ENCODE peak calls at places on chromosomes 1 and 21, in ten cellular contexts. One of them, this sample, is unnamed.

GRCh38 chr21:46149205-46149901 is 6.0 kb downstream of the FTCD start:
- DNase-seq in stimulated activated CD8-positive, alpha-beta memory T cell treated with anti-CD3 and anti-CD28 coated beads, Interleukin-4, amount 100 ng/mL, for 1 hour: no peak
- DNase-seq in epithelial cell of esophagus: no peak
- DNase-seq in progenitor cell of endocrine pancreas: no peak
- DNase-seq in heart right ventricle: no peak
- DNase-seq in EH: no peak
- DNase-seq in ELF-1: no peak
- DNase-seq in sigmoid colon: peak
- DNase-seq in fibroblast of lung: no peak
- DNase-seq in AG08396: no peak
- DNase-seq in this sample: no peak

GRCh38 chr1:77548285-77548684 is 134.2 kb downstream of the ZZZ3 start:
- DNase-seq in AG08396: no peak
- DNase-seq in progenitor cell of endocrine pancreas: no peak
- DNase-seq in heart right ventricle: peak
- DNase-seq in ELF-1: no peak
- DNase-seq in epithelial cell of esophagus: no peak
- DNase-seq in stimulated activated CD8-positive, alpha-beta memory T cell treated with anti-CD3 and anti-CD28 coated beads, Interleukin-4, amount 100 ng/mL, for 1 hour: no peak
- DNase-seq in sigmoid colon: no peak
- DNase-seq in EH: no peak
- DNase-seq in fibroblast of lung: no peak
- DNase-seq in this sample: no peak

GRCh38 chr1:204093421-204093717 is 20.5 kb downstream of the SOX13 start:
- DNase-seq in EH: no peak
- DNase-seq in sigmoid colon: no peak
- DNase-seq in fibroblast of lung: no peak
- DNase-seq in progenitor cell of endocrine pancreas: no peak
- DNase-seq in epithelial cell of esophagus: no peak
- DNase-seq in stimulated activated CD8-positive, alpha-beta memory T cell treated with anti-CD3 and anti-CD28 coated beads, Interleukin-4, amount 100 ng/mL, for 1 hour: no peak
- DNase-seq in heart right ventricle: no peak
- DNase-seq in AG08396: no peak
- DNase-seq in ELF-1: no peak
- DNase-seq in this sample: no peak

GRCh38 chr1:93239862-93240261 is 59.3 kb downstream of the CCDC18 start:
- DNase-seq in fibroblast of lung: no peak
- DNase-seq in ELF-1: no peak
- DNase-seq in progenitor cell of endocrine pancreas: no peak
- DNase-seq in sigmoid colon: no peak
- DNase-seq in stimulated activated CD8-positive, alpha-beta memory T cell treated with anti-CD3 and anti-CD28 coated beads, Interleukin-4, amount 100 ng/mL, for 1 hour: no peak
- DNase-seq in heart right ventricle: no peak
- DNase-seq in epithelial cell of esophagus: no peak
- DNase-seq in EH: no peak
- DNase-seq in AG08396: no peak
- DNase-seq in this sample: no peak

GRCh38 chr1:78687914-78688313 is 38.3 kb downstream of the IFI44 start:
- DNase-seq in progenitor cell of endocrine pancreas: no peak
- DNase-seq in heart right ventricle: no peak
- DNase-seq in sigmoid colon: no peak
- DNase-seq in fibroblast of lung: peak
- DNase-seq in AG08396: no peak
- DNase-seq in stimulated activated CD8-positive, alpha-beta memory T cell treated with anti-CD3 and anti-CD28 coated beads, Interleukin-4, amount 100 ng/mL, for 1 hour: no peak
- DNase-seq in ELF-1: no peak
- DNase-seq in EH: peak
- DNase-seq in epithelial cell of esophagus: peak
- DNase-seq in this sample: no peak

GRCh38 chr21:16072692-16073091 is 342.9 kb downstream of the USP25 start:
- DNase-seq in EH: peak
- DNase-seq in progenitor cell of endocrine pancreas: no peak
- DNase-seq in epithelial cell of esophagus: no peak
- DNase-seq in stimulated activated CD8-positive, alpha-beta memory T cell treated with anti-CD3 and anti-CD28 coated beads, Interleukin-4, amount 100 ng/mL, for 1 hour: no peak
- DNase-seq in ELF-1: no peak
- DNase-seq in fibroblast of lung: peak
- DNase-seq in sigmoid colon: peak
- DNase-seq in heart right ventricle: no peak
- DNase-seq in AG08396: no peak
- DNase-seq in this sample: no peak

GRCh38 chr1:63651110-63651776 is 58.0 kb downstream of the PGM1 start:
- DNase-seq in stimulated activated CD8-positive, alpha-beta memory T cell treated with anti-CD3 and anti-CD28 coated beads, Interleukin-4, amount 100 ng/mL, for 1 hour: peak
- DNase-seq in AG08396: no peak
- DNase-seq in fibroblast of lung: peak
- DNase-seq in progenitor cell of endocrine pancreas: no peak
- DNase-seq in heart right ventricle: no peak
- DNase-seq in ELF-1: no peak
- DNase-seq in EH: peak
- DNase-seq in sigmoid colon: no peak
- DNase-seq in epithelial cell of esophagus: no peak
- DNase-seq in this sample: no peak

GRCh38 chr21:25578070-25578961 is 29.0 kb downstream of the MRPL39 start:
- DNase-seq in sigmoid colon: no peak
- DNase-seq in fibroblast of lung: peak
- DNase-seq in stimulated activated CD8-positive, alpha-beta memory T cell treated with anti-CD3 and anti-CD28 coated beads, Interleukin-4, amount 100 ng/mL, for 1 hour: no peak
- DNase-seq in epithelial cell of esophagus: no peak
- DNase-seq in EH: peak
- DNase-seq in progenitor cell of endocrine pancreas: no peak
- DNase-seq in AG08396: no peak
- DNase-seq in heart right ventricle: no peak
- DNase-seq in ELF-1: no peak
- DNase-seq in this sample: no peak

GRCh38 chr21:45030637-45031218 is 43.7 kb upstream of the ADARB1 start:
- DNase-seq in heart right ventricle: peak
- DNase-seq in EH: peak
- DNase-seq in epithelial cell of esophagus: no peak
- DNase-seq in stimulated activated CD8-positive, alpha-beta memory T cell treated with anti-CD3 and anti-CD28 coated beads, Interleukin-4, amount 100 ng/mL, for 1 hour: no peak
- DNase-seq in fibroblast of lung: no peak
- DNase-seq in AG08396: peak
- DNase-seq in ELF-1: no peak
- DNase-seq in progenitor cell of endocrine pancreas: no peak
- DNase-seq in sigmoid colon: peak
- DNase-seq in this sample: no peak

GRCh38 chr1:228034954-228035837 is 28.4 kb downstream of the WNT3A start:
- DNase-seq in heart right ventricle: no peak
- DNase-seq in stimulated activated CD8-positive, alpha-beta memory T cell treated with anti-CD3 and anti-CD28 coated beads, Interleukin-4, amount 100 ng/mL, for 1 hour: no peak
- DNase-seq in ELF-1: no peak
- DNase-seq in sigmoid colon: peak
- DNase-seq in AG08396: no peak
- DNase-seq in progenitor cell of endocrine pancreas: no peak
- DNase-seq in EH: no peak
- DNase-seq in fibroblast of lung: no peak
- DNase-seq in epithelial cell of esophagus: no peak
- DNase-seq in this sample: no peak

GRCh38 chr1:29123871-29124365 is at the start of gene TMEM200B:
- DNase-seq in progenitor cell of endocrine pancreas: peak
- DNase-seq in stimulated activated CD8-positive, alpha-beta memory T cell treated with anti-CD3 and anti-CD28 coated beads, Interleukin-4, amount 100 ng/mL, for 1 hour: no peak
- DNase-seq in epithelial cell of esophagus: no peak
- DNase-seq in fibroblast of lung: no peak
- DNase-seq in EH: peak
- DNase-seq in heart right ventricle: no peak
- DNase-seq in ELF-1: no peak
- DNase-seq in AG08396: peak
- DNase-seq in sigmoid colon: no peak
- DNase-seq in this sample: no peak

GRCh38 chr1:57111210-57111609 is 145.4 kb upstream of the C8B start:
- DNase-seq in heart right ventricle: no peak
- DNase-seq in epithelial cell of esophagus: peak
- DNase-seq in progenitor cell of endocrine pancreas: no peak
- DNase-seq in stimulated activated CD8-positive, alpha-beta memory T cell treated with anti-CD3 and anti-CD28 coated beads, Interleukin-4, amount 100 ng/mL, for 1 hour: no peak
- DNase-seq in EH: no peak
- DNase-seq in sigmoid colon: no peak
- DNase-seq in fibroblast of lung: no peak
- DNase-seq in AG08396: no peak
- DNase-seq in ELF-1: no peak
- DNase-seq in this sample: no peak

GRCh38 chr1:113246929-113247328 is 143.4 kb upstream of the MAGI3 start:
- DNase-seq in epithelial cell of esophagus: no peak
- DNase-seq in EH: no peak
- DNase-seq in fibroblast of lung: no peak
- DNase-seq in AG08396: no peak
- DNase-seq in progenitor cell of endocrine pancreas: no peak
- DNase-seq in sigmoid colon: no peak
- DNase-seq in ELF-1: no peak
- DNase-seq in heart right ventricle: no peak
- DNase-seq in stimulated activated CD8-positive, alpha-beta memory T cell treated with anti-CD3 and anti-CD28 coated beads, Interleukin-4, amount 100 ng/mL, for 1 hour: no peak
- DNase-seq in this sample: no peak

GRCh38 chr21:34630536-34631143 is 15.7 kb upstream of the RCAN1 start:
- DNase-seq in heart right ventricle: peak
- DNase-seq in EH: peak
- DNase-seq in AG08396: peak
- DNase-seq in fibroblast of lung: peak
- DNase-seq in sigmoid colon: no peak
- DNase-seq in epithelial cell of esophagus: peak
- DNase-seq in progenitor cell of endocrine pancreas: no peak
- DNase-seq in stimulated activated CD8-positive, alpha-beta memory T cell treated with anti-CD3 and anti-CD28 coated beads, Interleukin-4, amount 100 ng/mL, for 1 hour: no peak
- DNase-seq in ELF-1: peak
- DNase-seq in this sample: peak

GRCh38 chr1:64245495-64245894 is 42.1 kb downstream of the UBE2U start:
- DNase-seq in fibroblast of lung: no peak
- DNase-seq in AG08396: no peak
- DNase-seq in EH: no peak
- DNase-seq in progenitor cell of endocrine pancreas: no peak
- DNase-seq in heart right ventricle: no peak
- DNase-seq in epithelial cell of esophagus: no peak
- DNase-seq in ELF-1: peak
- DNase-seq in sigmoid colon: no peak
- DNase-seq in stimulated activated CD8-positive, alpha-beta memory T cell treated with anti-CD3 and anti-CD28 coated beads, Interleukin-4, amount 100 ng/mL, for 1 hour: no peak
- DNase-seq in this sample: no peak

GRCh38 chr1:20476260-20477038 is 9.6 kb downstream of the CAMK2N1 start:
- DNase-seq in progenitor cell of endocrine pancreas: peak
- DNase-seq in stimulated activated CD8-positive, alpha-beta memory T cell treated with anti-CD3 and anti-CD28 coated beads, Interleukin-4, amount 100 ng/mL, for 1 hour: no peak
- DNase-seq in sigmoid colon: no peak
- DNase-seq in EH: peak
- DNase-seq in epithelial cell of esophagus: no peak
- DNase-seq in ELF-1: peak
- DNase-seq in fibroblast of lung: peak
- DNase-seq in heart right ventricle: peak
- DNase-seq in AG08396: no peak
- DNase-seq in this sample: no peak

GRCh38 chr1:5297199-5297877 is 642.9 kb downstream of the AJAP1 start:
- DNase-seq in epithelial cell of esophagus: no peak
- DNase-seq in heart right ventricle: peak
- DNase-seq in fibroblast of lung: no peak
- DNase-seq in stimulated activated CD8-positive, alpha-beta memory T cell treated with anti-CD3 and anti-CD28 coated beads, Interleukin-4, amount 100 ng/mL, for 1 hour: no peak
- DNase-seq in sigmoid colon: peak
- DNase-seq in AG08396: no peak
- DNase-seq in ELF-1: no peak
- DNase-seq in EH: no peak
- DNase-seq in progenitor cell of endocrine pancreas: no peak
- DNase-seq in this sample: no peak

GRCh38 chr1:17250601-17251000 is 1.7 kb downstream of the PADI3 start:
- DNase-seq in stimulated activated CD8-positive, alpha-beta memory T cell treated with anti-CD3 and anti-CD28 coated beads, Interleukin-4, amount 100 ng/mL, for 1 hour: no peak
- DNase-seq in heart right ventricle: no peak
- DNase-seq in sigmoid colon: no peak
- DNase-seq in epithelial cell of esophagus: peak
- DNase-seq in fibroblast of lung: no peak
- DNase-seq in ELF-1: no peak
- DNase-seq in EH: peak
- DNase-seq in AG08396: no peak
- DNase-seq in progenitor cell of endocrine pancreas: no peak
- DNase-seq in this sample: peak

GRCh38 chr1:99763956-99764355 is 2.5 kb downstream of the FRRS1 start:
- DNase-seq in progenitor cell of endocrine pancreas: no peak
- DNase-seq in sigmoid colon: no peak
- DNase-seq in epithelial cell of esophagus: peak
- DNase-seq in heart right ventricle: no peak
- DNase-seq in fibroblast of lung: peak
- DNase-seq in ELF-1: no peak
- DNase-seq in AG08396: no peak
- DNase-seq in stimulated activated CD8-positive, alpha-beta memory T cell treated with anti-CD3 and anti-CD28 coated beads, Interleukin-4, amount 100 ng/mL, for 1 hour: no peak
- DNase-seq in EH: peak
- DNase-seq in this sample: peak

GRCh38 chr1:217311766-217312165 is 319.1 kb downstream of the GPATCH2 start:
- DNase-seq in stimulated activated CD8-positive, alpha-beta memory T cell treated with anti-CD3 and anti-CD28 coated beads, Interleukin-4, amount 100 ng/mL, for 1 hour: no peak
- DNase-seq in epithelial cell of esophagus: no peak
- DNase-seq in heart right ventricle: no peak
- DNase-seq in ELF-1: peak
- DNase-seq in AG08396: no peak
- DNase-seq in sigmoid colon: no peak
- DNase-seq in EH: peak
- DNase-seq in progenitor cell of endocrine pancreas: no peak
- DNase-seq in fibroblast of lung: no peak
- DNase-seq in this sample: no peak

GRCh38 chr1:108107658-108108057 is 92.5 kb downstream of the SLC25A24 start:
- DNase-seq in progenitor cell of endocrine pancreas: no peak
- DNase-seq in fibroblast of lung: peak
- DNase-seq in stimulated activated CD8-positive, alpha-beta memory T cell treated with anti-CD3 and anti-CD28 coated beads, Interleukin-4, amount 100 ng/mL, for 1 hour: no peak
- DNase-seq in EH: peak
- DNase-seq in ELF-1: no peak
- DNase-seq in heart right ventricle: no peak
- DNase-seq in AG08396: peak
- DNase-seq in epithelial cell of esophagus: peak
- DNase-seq in sigmoid colon: no peak
- DNase-seq in this sample: no peak

GRCh38 chr1:150995896-150996295 is 10.8 kb downstream of the MINDY1 start:
- DNase-seq in progenitor cell of endocrine pancreas: no peak
- DNase-seq in ELF-1: peak
- DNase-seq in fibroblast of lung: no peak
- DNase-seq in EH: peak
- DNase-seq in sigmoid colon: peak
- DNase-seq in heart right ventricle: no peak
- DNase-seq in stimulated activated CD8-positive, alpha-beta memory T cell treated with anti-CD3 and anti-CD28 coated beads, Interleukin-4, amount 100 ng/mL, for 1 hour: no peak
- DNase-seq in AG08396: no peak
- DNase-seq in epithelial cell of esophagus: peak
- DNase-seq in this sample: no peak

GRCh38 chr1:225004396-225004795 is 74.9 kb downstream of the DNAH14 start:
- DNase-seq in stimulated activated CD8-positive, alpha-beta memory T cell treated with anti-CD3 and anti-CD28 coated beads, Interleukin-4, amount 100 ng/mL, for 1 hour: no peak
- DNase-seq in AG08396: no peak
- DNase-seq in fibroblast of lung: no peak
- DNase-seq in EH: no peak
- DNase-seq in ELF-1: no peak
- DNase-seq in heart right ventricle: no peak
- DNase-seq in epithelial cell of esophagus: no peak
- DNase-seq in progenitor cell of endocrine pancreas: no peak
- DNase-seq in sigmoid colon: no peak
- DNase-seq in this sample: no peak

GRCh38 chr1:156697481-156697880 is 7.9 kb downstream of the CRABP2 start:
- DNase-seq in epithelial cell of esophagus: no peak
- DNase-seq in ELF-1: peak
- DNase-seq in EH: no peak
- DNase-seq in stimulated activated CD8-positive, alpha-beta memory T cell treated with anti-CD3 and anti-CD28 coated beads, Interleukin-4, amount 100 ng/mL, for 1 hour: no peak
- DNase-seq in heart right ventricle: no peak
- DNase-seq in progenitor cell of endocrine pancreas: no peak
- DNase-seq in sigmoid colon: no peak
- DNase-seq in AG08396: no peak
- DNase-seq in fibroblast of lung: no peak
- DNase-seq in this sample: no peak

GRCh38 chr21:29418813-29419212 is 120.1 kb downstream of the BACH1 start:
- DNase-seq in fibroblast of lung: no peak
- DNase-seq in ELF-1: no peak
- DNase-seq in progenitor cell of endocrine pancreas: no peak
- DNase-seq in stimulated activated CD8-positive, alpha-beta memory T cell treated with anti-CD3 and anti-CD28 coated beads, Interleukin-4, amount 100 ng/mL, for 1 hour: no peak
- DNase-seq in sigmoid colon: no peak
- DNase-seq in heart right ventricle: no peak
- DNase-seq in epithelial cell of esophagus: no peak
- DNase-seq in AG08396: no peak
- DNase-seq in EH: no peak
- DNase-seq in this sample: no peak

GRCh38 chr1:8540266-8540926 is 222.5 kb downstream of the SLC45A1 start:
- DNase-seq in sigmoid colon: no peak
- DNase-seq in AG08396: peak
- DNase-seq in fibroblast of lung: peak
- DNase-seq in heart right ventricle: no peak
- DNase-seq in progenitor cell of endocrine pancreas: no peak
- DNase-seq in stimulated activated CD8-positive, alpha-beta memory T cell treated with anti-CD3 and anti-CD28 coated beads, Interleukin-4, amount 100 ng/mL, for 1 hour: no peak
- DNase-seq in ELF-1: no peak
- DNase-seq in EH: peak
- DNase-seq in epithelial cell of esophagus: peak
- DNase-seq in this sample: peak

GRCh38 chr1:11058026-11058425 is 1.8 kb downstream of the SRM start:
- DNase-seq in fibroblast of lung: no peak
- DNase-seq in heart right ventricle: no peak
- DNase-seq in stimulated activated CD8-positive, alpha-beta memory T cell treated with anti-CD3 and anti-CD28 coated beads, Interleukin-4, amount 100 ng/mL, for 1 hour: no peak
- DNase-seq in ELF-1: no peak
- DNase-seq in AG08396: no peak
- DNase-seq in sigmoid colon: no peak
- DNase-seq in epithelial cell of esophagus: no peak
- DNase-seq in EH: no peak
- DNase-seq in progenitor cell of endocrine pancreas: no peak
- DNase-seq in this sample: no peak

GRCh38 chr1:43147625-43148319 is 24.3 kb downstream of the EBNA1BP2 start:
- DNase-seq in progenitor cell of endocrine pancreas: peak
- DNase-seq in ELF-1: peak
- DNase-seq in heart right ventricle: peak
- DNase-seq in AG08396: peak
- DNase-seq in fibroblast of lung: peak
- DNase-seq in stimulated activated CD8-positive, alpha-beta memory T cell treated with anti-CD3 and anti-CD28 coated beads, Interleukin-4, amount 100 ng/mL, for 1 hour: no peak
- DNase-seq in sigmoid colon: peak
- DNase-seq in epithelial cell of esophagus: peak
- DNase-seq in EH: peak
- DNase-seq in this sample: peak

This sample was measured in RWPE1.